ENCODE peak calls at places on chromosomes 11 and 22, in ten cellular contexts. R is neuronal stem cell; O is CD4-positive, alpha-beta memory T cell; Z is fibroblast of lung; X is pancreas; S is mesenchymal stem cell; W is mucosa of descending colon; V is CD4-positive, CD25-positive, alpha-beta regulatory T cell; P is esophagus squamous epithelium; T is transverse colon. D is an unnamed sample.

GRCh38 chr22:47634342-47634741 is 871.9 kb downstream of the TBC1D22A start:
- DNase-seq in R (no peak), O (no peak), Z (no peak), X (no peak), S (no peak), W (no peak), V (no peak), P (no peak), T (no peak), D (no peak)

GRCh38 chr11:129286813-129287212 is 88.8 kb upstream of the BARX2 start:
- DNase-seq in R (no peak), O (no peak), Z (no peak), X (no peak), S (peak; percentile 7), W (no peak), V (no peak), P (no peak), T (no peak), D (no peak)

GRCh38 chr11:17734986-17735822 is 623 bp downstream of the KCNC1 start:
- DNase-seq in R (peak; percentile 86), O (peak; percentile 12), Z (peak; percentile 79), X (peak; percentile 60), S (peak; percentile 78), W (peak; percentile 71), V (no peak), P (no peak), T (peak; percentile 51), D (peak; percentile 83)

GRCh38 chr11:22666700-22667439 is 459 bp downstream of the GAS2 start:
- DNase-seq in R (peak; percentile 39), O (no peak), Z (peak; percentile 43), X (peak; percentile 64), S (peak; percentile 24), W (peak; percentile 35), V (no peak), P (no peak), T (peak; percentile 20), D (peak; percentile 67)

GRCh38 chr11:43691332-43691731 is 10.8 kb downstream of the HSD17B12 start:
- DNase-seq in R (no peak), O (no peak), Z (no peak), X (no peak), S (no peak), W (no peak), V (no peak), P (no peak), T (no peak), D (no peak)

GRCh38 chr11:92886243-92886905 is 83.1 kb upstream of the MTNR1B start:
- DNase-seq in R (peak; percentile 64), O (no peak), Z (peak; percentile 41), X (no peak), S (peak; percentile 52), W (peak; percentile 25), V (no peak), P (no peak), T (peak; percentile 37), D (peak; percentile 50)

GRCh38 chr11:3155216-3155615 is 9.9 kb downstream of the OSBPL5 start:
- DNase-seq in R (no peak), O (no peak), Z (no peak), X (no peak), S (no peak), W (peak; percentile 22), V (no peak), P (no peak), T (no peak), D (no peak)

GRCh38 chr11:9858218-9858617 is 194.3 kb downstream of the SWAP70 start:
- DNase-seq in R (no peak), O (no peak), Z (no peak), X (no peak), S (no peak), W (no peak), V (no peak), P (no peak), T (no peak), D (no peak)

GRCh38 chr11:77411717-77412441 is 62.0 kb downstream of the PAK1 start:
- DNase-seq in R (peak; percentile 68), O (peak; percentile 73), Z (peak; percentile 90), X (peak; percentile 86), S (peak; percentile 89), W (peak; percentile 94), V (peak; percentile 58), P (peak; percentile 12), T (peak; percentile 91), D (peak; percentile 83)

GRCh38 chr11:102589047-102589459 is 36.1 kb downstream of the MMP20 start:
- DNase-seq in R (no peak), O (no peak), Z (no peak), X (no peak), S (no peak), W (no peak), V (no peak), P (no peak), T (no peak), D (no peak)

GRCh38 chr22:37607010-37607911 is 1.4 kb upstream of the GGA1 start:
- DNase-seq in R (peak; percentile 76), O (peak; percentile 88), Z (peak; percentile 37), X (peak; percentile 94), S (peak; percentile 63), W (peak; percentile 98), V (peak; percentile 83), P (no peak), T (peak; percentile 95), D (peak; percentile 90)
- H3K4me1 ChIP-seq in R (peaks cover 14% of the 10 kb centered on the region), O (peaks cover 64% of the 10 kb centered on the region), Z (peaks cover 3% of the 10 kb centered on the region), X (peaks cover 14% of the 10 kb centered on the region), S (peaks cover 18% of the 10 kb centered on the region), W (peaks cover 43% of the 10 kb centered on the region), V (peaks cover 55% of the 10 kb centered on the region), P (peaks cover 67% of the 10 kb centered on the region), T (peaks cover 39% of the 10 kb centered on the region), D (peaks cover 11% of the 10 kb centered on the region)

GRCh38 chr11:70826541-70826943 is 425.8 kb downstream of the SHANK2 start:
- DNase-seq in R (peak; percentile 57), O (no peak), Z (no peak), X (no peak), S (no peak), W (no peak), V (no peak), P (no peak), T (no peak), D (peak; percentile 53)
- H3K4me3 ChIP-seq in R (peak overlapping the region; percentile 69), O (no peak overlapping the region), Z (no peak overlapping the region), X (peak overlapping the region; percentile 25), S (no peak overlapping the region), W (no peak overlapping the region), V (no peak overlapping the region), P (peak overlapping the region; percentile 29), T (no peak overlapping the region), D (peak overlapping the region; percentile 34)

GRCh38 chr11:119691020-119691666 is 37.9 kb downstream of the NECTIN1 start:
- DNase-seq in R (no peak), O (peak; percentile 32), Z (no peak), X (no peak), S (no peak), W (no peak), V (no peak), P (no peak), T (no peak), D (no peak)

GRCh38 chr11:119694334-119694733 is 34.7 kb downstream of the NECTIN1 start:
- DNase-seq in R (no peak), O (no peak), Z (peak; percentile 43), X (peak; percentile 68), S (no peak), W (peak; percentile 75), V (no peak), P (no peak), T (peak; percentile 61), D (no peak)

GRCh38 chr11:119691701-119692546 is 37.1 kb downstream of the NECTIN1 start:
- DNase-seq in R (no peak), O (no peak), Z (no peak), X (no peak), S (no peak), W (no peak), V (no peak), P (no peak), T (no peak), D (no peak)

GRCh38 chr11:119693253-119693815 is 35.7 kb downstream of the NECTIN1 start:
- DNase-seq in R (no peak), O (no peak), Z (no peak), X (no peak), S (no peak), W (no peak), V (no peak), P (no peak), T (no peak), D (no peak)

GRCh38 chr11:119692547-119692834 is 36.5 kb downstream of the NECTIN1 start:
- DNase-seq in R (no peak), O (no peak), Z (no peak), X (no peak), S (no peak), W (no peak), V (no peak), P (no peak), T (no peak), D (no peak)
- H3K4me1 ChIP-seq in R (peaks cover 13% of the 10 kb centered on the region), O (peaks cover 15% of the 10 kb centered on the region), Z (no peaks in the 10 kb centered on the region), X (peaks cover 7% of the 10 kb centered on the region), S (peaks cover 29% of the 10 kb centered on the region), W (peaks cover 16% of the 10 kb centered on the region), V (peaks cover 12% of the 10 kb centered on the region), P (peaks cover 99% of the 10 kb centered on the region), T (peaks cover 19% of the 10 kb centered on the region), D (no peaks in the 10 kb centered on the region)

DNA sequence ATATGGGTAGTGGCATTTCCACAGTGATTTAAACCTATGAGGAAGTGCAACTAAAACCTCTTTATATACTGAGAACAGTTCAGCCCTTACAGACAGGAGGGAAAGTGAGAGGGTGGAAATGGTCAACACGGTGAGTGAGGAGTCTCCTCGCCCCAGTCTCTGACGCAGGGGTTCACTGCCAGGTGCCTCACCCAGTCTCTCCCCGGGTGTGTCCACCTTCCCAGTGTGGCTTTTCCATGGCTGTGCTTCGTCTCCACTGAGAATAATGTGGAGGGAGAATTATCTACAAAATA is 116.6 kb upstream of the TOP3B start:
- DNase-seq in R (no peak), O (no peak), Z (no peak), X (no peak), S (no peak), W (no peak), V (no peak), P (no peak), T (no peak), D (no peak)
- H3K4me3 ChIP-seq in R (no peak overlapping the region), O (no peak overlapping the region), Z (no peak overlapping the region), X (no peak overlapping the region), S (no peak overlapping the region), W (no peak overlapping the region), V (no peak overlapping the region), P (no peak overlapping the region), T (no peak overlapping the region), D (no peak overlapping the region)

GRCh38 chr22:27919222-27919942 is at the start of gene PITPNB:
- DNase-seq in R (peak; percentile 98), O (peak; percentile 99), Z (peak; percentile 96), X (peak; percentile 97), S (peak; percentile 97), W (peak; percentile 99), V (peak; percentile 98), P (peak; percentile 79), T (peak; percentile 99), D (peak; percentile 97)
- H3K4me1 ChIP-seq in R (peaks cover 4% of the 10 kb centered on the region), O (peaks cover 53% of the 10 kb centered on the region), Z (peaks cover 2% of the 10 kb centered on the region), X (peaks cover 22% of the 10 kb centered on the region), S (peaks cover 1% of the 10 kb centered on the region), W (peaks cover 25% of the 10 kb centered on the region), V (peaks cover 37% of the 10 kb centered on the region), P (peaks cover 58% of the 10 kb centered on the region), T (peaks cover 42% of the 10 kb centered on the region), D (peaks cover 9% of the 10 kb centered on the region)

GRCh38 chr11:32435152-32435480 is 223 bp downstream of the WT1 start:
- DNase-seq in R (no peak), O (no peak), Z (no peak), X (no peak), S (no peak), W (no peak), V (no peak), P (no peak), T (no peak), D (no peak)
- H3K4me3 ChIP-seq in R (no peak overlapping the region), O (no peak overlapping the region), Z (no peak overlapping the region), X (peak overlapping the region; percentile 34), S (peak overlapping the region; percentile 31), W (no peak overlapping the region), V (no peak overlapping the region), P (no peak overlapping the region), T (no peak overlapping the region), D (no peak overlapping the region)